ENCODE peak calls at places on chromosomes 4 and X, in four cellular contexts. G is ovary, I is spleen, R is A549. T is an unnamed sample. For H3K9me3, the result is how much of the 10 kb centered on the place peaks cover.

GRCh38 chrX:36957425-36958328 is 50.5 kb upstream of the FAM47C start:
- DNase-seq in G (no peak), I (no peak), R (peak), T (no peak)

GRCh38 chr4:123930971-123931370 is 534.4 kb downstream of the SPRY1 start:
- DNase-seq in G (no peak), I (no peak), R (no peak), T (no peak)

GRCh38 chr4:73438048-73438447 is 2.0 kb downstream of the AFP start:
- DNase-seq in G (no peak), I (no peak), R (no peak), T (no peak)

GRCh38 chr4:103002551-103002950 is 17.0 kb downstream of the SLC9B1 start:
- DNase-seq in G (no peak), I (no peak), R (no peak), T (no peak)

GRCh38 chrX:110310000-110310790 is 7.7 kb downstream of the AMMECR1 start:
- DNase-seq in G (no peak), I (no peak), R (no peak), T (peak)

GRCh38 chrX:82648062-82648461 is 860.0 kb upstream of the POU3F4 start:
- DNase-seq in G (no peak), I (no peak), R (no peak), T (peak)

GRCh38 chrX:39990388-39990787 is 107.4 kb downstream of the BCOR start:
- DNase-seq in G (no peak), I (no peak), R (no peak), T (no peak)

GRCh38 chrX:39764441-39764914 is 333.3 kb downstream of the BCOR start:
- DNase-seq in G (no peak), I (no peak), R (no peak), T (no peak)

GRCh38 chr4:70994069-70994366 is 569 bp downstream of the DCK start:
- DNase-seq in G (no peak), I (no peak), R (no peak), T (no peak)

GRCh38 chr4:144583658-144584057 is 62.3 kb upstream of the HHIP start:
- DNase-seq in G (no peak), I (no peak), R (no peak), T (no peak)

GRCh38 chr4:77199276-77199675 is 42.3 kb downstream of the CCNG2 start:
- DNase-seq in G (no peak), I (no peak), R (no peak), T (no peak)

GRCh38 chrX:70446380-70447350 is 2.0 kb downstream of the DLG3 start:
- DNase-seq in G (no peak), I (no peak), R (no peak), T (no peak)

GRCh38 chrX:13387656-13388421 is 68.0 kb upstream of the ATXN3L start:
- DNase-seq in G (no peak), I (no peak), R (no peak), T (no peak)

GRCh38 chr4:154310578-154310977 is 181.0 kb downstream of the DCHS2 start:
- DNase-seq in G (no peak), I (no peak), R (no peak), T (no peak)

DNA sequence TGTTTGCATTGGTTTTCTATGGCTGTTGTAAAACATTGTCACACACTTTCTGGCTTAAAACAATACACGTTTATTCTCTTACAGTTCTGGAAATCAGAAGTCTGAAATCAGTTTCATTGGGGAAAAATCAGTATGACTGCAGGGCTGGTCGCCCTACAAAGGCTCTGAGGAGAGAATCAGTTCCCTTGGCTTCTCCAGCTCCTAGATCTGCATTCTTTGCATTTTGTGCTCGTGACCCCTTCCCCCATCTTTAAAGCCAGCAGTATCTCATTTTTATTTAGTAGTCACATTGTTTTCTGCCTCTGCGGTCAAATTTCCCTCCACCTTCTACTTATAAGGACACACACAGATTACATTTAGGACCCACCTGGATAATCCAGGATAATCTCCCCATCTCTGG is 849.7 kb upstream of the GRID2 start:
- DNase-seq in G (no peak), I (no peak), R (no peak), T (no peak)
- H3K4me3 ChIP-seq in G (no peak), I (no peak), R (no peak), T (no peak)

GRCh38 chr4:160373911-160374310 is 1271.0 kb downstream of the RAPGEF2 start:
- DNase-seq in G (no peak), I (no peak), R (no peak), T (no peak)
- H3K9me3 ChIP-seq in G (under half), I (under half), R (under half), T (under half)

DNA sequence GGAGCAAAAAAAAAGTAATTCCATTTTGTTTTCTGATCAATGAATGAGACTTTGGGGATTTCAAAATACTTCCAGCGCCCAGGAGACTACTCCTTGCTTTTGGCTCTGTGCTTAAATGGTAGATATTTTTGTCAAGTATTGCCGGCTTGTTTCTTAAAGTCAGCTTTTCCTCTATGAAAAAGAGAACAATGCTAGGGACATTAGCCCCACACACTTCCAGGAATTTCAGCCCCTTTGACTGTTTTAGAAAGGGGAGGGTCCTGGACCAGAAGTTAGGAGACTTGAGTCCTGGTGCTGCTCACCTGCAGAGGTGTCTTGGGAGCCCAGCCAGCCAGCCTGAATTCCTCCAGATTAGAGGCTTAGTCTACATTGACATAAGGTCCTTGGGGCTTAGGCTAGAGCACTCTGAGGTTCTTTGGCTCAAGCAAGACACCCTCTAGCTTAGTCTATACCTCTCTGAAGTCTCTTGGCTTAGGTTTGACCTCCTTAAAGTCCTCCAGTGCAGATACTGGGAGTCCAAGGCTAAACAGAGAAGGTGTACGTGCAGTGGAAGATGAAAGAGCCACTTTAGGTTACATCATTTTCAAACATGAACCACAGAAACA is 1.6 kb upstream of the SETD7 start:
- DNase-seq in G (no peak), I (no peak), R (no peak), T (no peak)
- H3K4me3 ChIP-seq in G (peak), I (peak), R (peak), T (peak)

DNA sequence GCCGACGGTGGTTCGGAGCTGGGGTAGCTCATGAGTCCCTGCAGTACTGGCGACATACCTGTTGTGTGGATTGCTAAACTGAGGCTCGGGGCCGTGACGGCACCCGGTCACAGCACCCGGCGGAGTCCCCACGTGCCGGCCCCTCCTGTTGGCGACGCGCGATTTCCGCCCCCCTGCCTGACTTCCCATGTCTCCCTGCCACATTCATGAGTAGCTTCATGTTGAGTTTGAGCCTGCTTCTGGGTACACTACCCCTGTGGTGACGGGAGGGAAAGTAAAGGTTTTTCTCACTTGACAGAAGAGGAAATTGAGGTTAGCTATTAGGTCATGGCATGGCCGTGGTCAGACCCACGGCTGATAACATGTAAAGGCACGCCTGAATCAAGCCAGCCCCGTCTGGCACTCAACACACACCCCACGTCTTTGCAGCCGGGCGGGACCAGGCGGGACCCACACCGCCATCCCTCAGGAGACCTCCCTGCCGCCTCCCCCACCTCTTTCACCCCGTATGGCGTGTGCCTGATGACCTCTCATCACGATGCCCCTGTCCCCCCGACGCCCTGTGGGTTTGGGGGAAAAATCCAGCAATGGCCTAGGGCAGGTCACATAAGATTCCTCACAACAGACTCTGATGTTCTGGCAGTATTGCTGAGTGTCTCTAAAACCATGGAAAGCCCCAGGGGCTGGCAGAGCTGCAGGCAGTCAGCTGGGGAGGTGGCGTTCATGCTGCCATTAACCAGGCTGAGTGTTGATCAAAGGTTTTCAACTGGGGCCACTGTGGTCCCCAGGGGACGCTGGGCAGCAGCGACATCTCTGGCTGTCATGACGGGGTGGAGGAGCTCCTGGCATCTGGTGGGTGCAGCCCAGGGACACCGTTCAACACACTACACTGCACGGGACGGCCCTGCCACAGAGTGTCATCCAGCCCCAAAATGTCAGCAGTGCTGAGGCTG is 29.2 kb downstream of the P2RY8 start:
- DNase-seq in G (no peak), I (peak), R (no peak), T (no peak)
- H3K9me3 ChIP-seq in G (under half), I (under half), R (under half), T (under half)

GRCh38 chrX:107827137-107827831 is 1.6 kb downstream of the MID2 start:
- DNase-seq in G (no peak), I (no peak), R (no peak), T (no peak)

GRCh38 chrX:107826286-107827136 is 845 bp downstream of the MID2 start:
- DNase-seq in G (peak), I (peak), R (peak), T (peak)

GRCh38 chrX:107831071-107831470 is 5.4 kb downstream of the MID2 start:
- DNase-seq in G (no peak), I (no peak), R (no peak), T (no peak)

GRCh38 chrX:107827852-107828251 is 2.2 kb downstream of the MID2 start:
- DNase-seq in G (no peak), I (no peak), R (no peak), T (no peak)

GRCh38 chrX:107829880-107830279 is 4.2 kb downstream of the MID2 start:
- DNase-seq in G (no peak), I (no peak), R (no peak), T (no peak)
- H3K4me3 ChIP-seq in G (no peak), I (no peak), R (no peak), T (no peak)

DNA sequence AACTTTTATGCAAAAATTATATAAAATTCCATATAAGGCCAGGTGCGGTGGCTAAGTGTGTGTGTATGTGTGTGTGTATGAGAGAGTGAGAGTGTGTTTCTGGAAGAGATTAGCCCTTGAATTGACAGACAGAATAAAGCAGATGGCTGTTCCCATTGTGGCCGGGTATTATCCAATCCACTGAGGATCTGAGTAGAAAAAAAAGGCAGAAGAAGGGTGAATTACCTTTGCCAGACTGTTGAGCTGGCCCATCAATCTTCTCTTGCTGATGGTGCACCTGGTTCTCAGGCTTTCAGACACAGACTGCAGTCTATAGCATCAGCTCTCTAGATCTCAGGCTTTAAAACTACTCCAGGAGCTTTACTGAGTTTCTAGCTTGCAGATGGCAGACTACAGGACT is 92.2 kb upstream of the SLIT2 start:
- DNase-seq in G (no peak), I (no peak), R (no peak), T (no peak)
- H3K9me3 ChIP-seq in G (under half), I (under half), R (under half), T (under half)

GRCh38 chr4:41359069-41359769 is 102.5 kb downstream of the UCHL1 start:
- DNase-seq in G (no peak), I (peak), R (peak), T (no peak)
- H3K4me3 ChIP-seq in G (no peak), I (peak), R (peak), T (no peak)

DNA sequence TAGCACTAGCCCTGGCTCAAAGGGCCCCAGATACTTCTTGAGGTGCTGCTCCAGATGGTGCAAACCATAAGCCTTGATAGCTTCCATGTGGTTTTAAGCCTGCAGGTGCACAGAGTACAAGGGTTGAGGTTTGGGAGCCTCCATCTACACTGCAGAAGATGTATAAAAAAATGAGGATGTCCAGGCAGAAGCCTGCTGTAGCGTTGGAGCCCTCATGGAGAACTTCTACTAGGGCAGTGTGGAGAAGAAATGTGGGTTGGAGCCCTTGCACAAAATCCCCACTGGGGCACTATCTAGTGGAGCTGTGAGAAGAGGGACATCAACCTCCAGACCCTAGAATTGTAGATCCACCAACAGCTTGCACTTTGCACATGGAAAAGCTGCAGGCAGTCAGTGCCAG is 231.9 kb downstream of the CHIC2 start:
- DNase-seq in G (no peak), I (no peak), R (no peak), T (no peak)
- H3K9me3 ChIP-seq in G (under half), I (under half), R (under half), T (under half)